ENCODE peak calls at places on chromosome 21, in four cellular contexts. J is astrocyte; K is CD8-positive, alpha-beta T cell; O is tibial nerve. T is an unnamed sample.

GRCh38 chr21:31185663-31186062 is 147.4 kb upstream of the KRTAP19-8 start:
- DNase-seq in J (no peak), K (no peak), O (no peak), T (no peak)

GRCh38 chr21:44011774-44012473 is at the start of gene TRAPPC10:
- DNase-seq in J (peak; percentile 73), K (peak; percentile 48), O (peak; percentile 61), T (peak; percentile 84)

GRCh38 chr21:29360799-29361765 is 62.4 kb downstream of the BACH1 start:
- DNase-seq in J (no peak), K (no peak), O (no peak), T (no peak)

GRCh38 chr21:30769724-30770431 is 14.7 kb upstream of the KRTAP21-1 start:
- DNase-seq in J (no peak), K (no peak), O (no peak), T (no peak)

GRCh38 chr21:26443867-26444266 is 129.2 kb downstream of the CYYR1 start:
- DNase-seq in J (peak; percentile 81), K (no peak), O (no peak), T (peak; percentile 64)

GRCh38 chr21:44052071-44052829 is 40.1 kb downstream of the TRAPPC10 start:
- DNase-seq in J (no peak), K (no peak), O (no peak), T (no peak)

GRCh38 chr21:38875694-38876492 is 70.2 kb downstream of the ETS2 start:
- DNase-seq in J (peak; percentile 59), K (no peak), O (no peak), T (peak; percentile 92)

GRCh38 chr21:20646431-20646830 is 351.8 kb upstream of the NCAM2 start:
- DNase-seq in J (no peak), K (no peak), O (no peak), T (no peak)

GRCh38 chr21:44959376-44960091 is 19.7 kb downstream of the SLX9 start:
- DNase-seq in J (no peak), K (no peak), O (no peak), T (no peak)

GRCh38 chr21:31557421-31557955 is 102.0 kb upstream of the SOD1 start:
- DNase-seq in J (no peak), K (no peak), O (no peak), T (no peak)

GRCh38 chr21:31678478-31678877 is 19.0 kb downstream of the SOD1 start:
- DNase-seq in J (no peak), K (no peak), O (no peak), T (no peak)

GRCh38 chr21:44999972-45000636 is 60.3 kb downstream of the SLX9 start:
- DNase-seq in J (no peak), K (no peak), O (no peak), T (no peak)

GRCh38 chr21:44583800-44584147 is 3.4 kb upstream of the KRTAP10-5 start:
- DNase-seq in J (no peak), K (no peak), O (no peak), T (no peak)

GRCh38 chr21:41059871-41060270 is 108.1 kb upstream of the BACE2 start:
- DNase-seq in J (peak; percentile 14), K (no peak), O (no peak), T (no peak)

GRCh38 chr21:16185766-16186165 is 456.0 kb downstream of the USP25 start:
- DNase-seq in J (no peak), K (no peak), O (no peak), T (no peak)

GRCh38 chr21:17527240-17527639 is 14.4 kb downstream of the CXADR start:
- DNase-seq in J (peak; percentile 87), K (no peak), O (no peak), T (no peak)

GRCh38 chr21:37074195-37074510 is 1.1 kb downstream of the TTC3 start:
- DNase-seq in J (no peak), K (no peak), O (no peak), T (no peak)

GRCh38 chr21:44087426-44088400 is 19.5 kb upstream of the PWP2 start:
- DNase-seq in J (no peak), K (no peak), O (no peak), T (no peak)

GRCh38 chr21:26732442-26733221 is 112.6 kb downstream of the ADAMTS1 start:
- DNase-seq in J (peak; percentile 17), K (no peak), O (peak; percentile 33), T (peak; percentile 62)

GRCh38 chr21:20728691-20729090 is 269.5 kb upstream of the NCAM2 start:
- DNase-seq in J (no peak), K (no peak), O (no peak), T (no peak)

GRCh38 chr21:41045534-41046268 is 122.3 kb upstream of the BACE2 start:
- DNase-seq in J (no peak), K (no peak), O (no peak), T (no peak)

GRCh38 chr21:43371786-43372185 is 55.1 kb downstream of the SIK1 start:
- DNase-seq in J (no peak), K (no peak), O (no peak), T (no peak)

GRCh38 chr21:37398697-37399096 is 32.1 kb downstream of the DYRK1A start:
- DNase-seq in J (no peak), K (no peak), O (no peak), T (no peak)

GRCh38 chr21:16156841-16157240 is 427.1 kb downstream of the USP25 start:
- DNase-seq in J (no peak), K (no peak), O (no peak), T (no peak)

GRCh38 chr21:39282911-39283310 is 30.5 kb downstream of the BRWD1 start:
- DNase-seq in J (no peak), K (no peak), O (no peak), T (no peak)

GRCh38 chr21:44871576-44872265 is 1.8 kb downstream of the PTTG1IP start:
- DNase-seq in J (peak; percentile 72), K (no peak), O (no peak), T (peak; percentile 80)

GRCh38 chr21:45341779-45342178 is 54.1 kb upstream of the POFUT2 start:
- DNase-seq in J (peak; percentile 44), K (no peak), O (no peak), T (no peak)

GRCh38 chr21:21851657-21852056 is 853.4 kb downstream of the NCAM2 start:
- DNase-seq in J (peak; percentile 29), K (no peak), O (no peak), T (peak; percentile 0)

GRCh38 chr21:38598413-38598812 is 100.1 kb upstream of the ERG start:
- DNase-seq in J (no peak), K (no peak), O (no peak), T (no peak)

GRCh38 chr21:43736224-43736883 is 17.4 kb downstream of the PDXK start:
- DNase-seq in J (peak; percentile 27), K (no peak), O (no peak), T (no peak)

GRCh38 chr21:26769613-26770188 is 75.5 kb downstream of the ADAMTS1 start:
- DNase-seq in J (no peak), K (no peak), O (no peak), T (peak; percentile 70)

GRCh38 chr21:28959367-28960099 is 33.1 kb downstream of the LTN1 start:
- DNase-seq in J (peak; percentile 84), K (no peak), O (no peak), T (peak; percentile 72)

GRCh38 chr21:43892984-43893535 is 28.0 kb downstream of the AGPAT3 start:
- DNase-seq in J (no peak), K (no peak), O (no peak), T (no peak)

GRCh38 chr21:30249936-30250335 is 32.8 kb downstream of the KRTAP24-1 start:
- DNase-seq in J (no peak), K (no peak), O (no peak), T (no peak)

GRCh38 chr21:16502897-16503296 is 773.1 kb downstream of the USP25 start:
- DNase-seq in J (no peak), K (no peak), O (no peak), T (no peak)

GRCh38 chr21:28737671-28738279 is 254.9 kb downstream of the LTN1 start:
- DNase-seq in J (peak; percentile 18), K (no peak), O (no peak), T (no peak)

GRCh38 chr21:38989097-38989744 is 183.5 kb downstream of the ETS2 start:
- DNase-seq in J (no peak), K (no peak), O (no peak), T (no peak)

GRCh38 chr21:45590246-45590725 is 48.0 kb upstream of the SLC19A1 start:
- DNase-seq in J (no peak), K (peak; percentile 44), O (peak; percentile 33), T (peak; percentile 42)

GRCh38 chr21:25350056-25350455 is 257.2 kb downstream of the MRPL39 start:
- DNase-seq in J (no peak), K (no peak), O (no peak), T (peak; percentile 43)
- TF ChIP-seq CTCF in J (peak; percentile 71), K (no peak), O (no peak), T (peak; percentile 68)

GRCh38 chr21:23858878-23859277 is 1748.4 kb downstream of the MRPL39 start:
- DNase-seq in J (no peak), K (no peak), O (no peak), T (no peak)
- TF ChIP-seq CTCF in J (no peak), K (no peak), O (no peak), T (no peak)

GRCh38 chr21:18725653-18726052 is 322.1 kb upstream of the TMPRSS15 start:
- DNase-seq in J (no peak), K (no peak), O (no peak), T (no peak)

GRCh38 chr21:18716578-18717138 is 313.1 kb upstream of the TMPRSS15 start:
- DNase-seq in J (no peak), K (no peak), O (no peak), T (no peak)

DNA sequence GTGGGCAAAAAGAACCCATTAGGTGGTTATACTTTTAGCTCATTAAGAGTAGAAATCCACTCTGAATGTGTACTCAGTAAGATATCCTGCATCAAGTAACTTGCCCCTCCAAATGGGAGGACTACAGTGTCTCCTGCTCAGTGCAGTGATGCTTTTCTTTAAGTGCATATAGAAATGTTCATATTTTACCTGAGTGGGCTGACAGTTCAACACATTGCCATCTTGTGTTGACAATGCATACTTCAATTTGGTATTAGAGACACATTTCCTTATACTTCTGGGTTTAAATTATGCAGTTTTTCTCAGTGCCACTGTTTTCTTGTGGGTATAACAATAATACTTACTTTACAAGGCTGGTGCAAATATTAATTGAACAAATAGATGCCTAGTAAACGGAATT is 318.6 kb upstream of the TMPRSS15 start:
- DNase-seq in J (no peak), K (no peak), O (no peak), T (no peak)
- TF ChIP-seq CTCF in J (no peak), K (no peak), O (no peak), T (no peak)

GRCh38 chr21:42309753-42310213 is 5.4 kb downstream of the TFF3 start:
- DNase-seq in J (no peak), K (peak; percentile 48), O (no peak), T (no peak)
- TF ChIP-seq CTCF in J (peak; percentile 37), K (peak; percentile 70), O (peak; percentile 69), T (peak; percentile 52)

GRCh38 chr21:33132054-33132453 is 62.1 kb downstream of the OLIG1 start:
- DNase-seq in J (no peak), K (no peak), O (no peak), T (no peak)
- TF ChIP-seq CTCF in J (no peak), K (peak; percentile 14), O (no peak), T (no peak)

GRCh38 chr21:46661211-46661625 is 25.7 kb downstream of the PRMT2 start:
- DNase-seq in J (peak; percentile 72), K (peak; percentile 17), O (peak; percentile 43), T (peak; percentile 85)
- TF ChIP-seq CTCF in J (peak; percentile 77), K (no peak), O (peak; percentile 76), T (peak; percentile 71)

GRCh38 chr21:35051287-35051818 is 2.3 kb upstream of the RUNX1 start:
- DNase-seq in J (peak; percentile 84), K (peak; percentile 68), O (peak; percentile 38), T (peak; percentile 97)
- TF ChIP-seq CTCF in J (peak; percentile 51), K (peak; percentile 58), O (peak; percentile 60), T (peak; percentile 74)

GRCh38 chr21:25283720-25284119 is 323.6 kb downstream of the MRPL39 start:
- DNase-seq in J (peak; percentile 8), K (no peak), O (no peak), T (peak; percentile 48)
- TF ChIP-seq CTCF in J (peak; percentile 19), K (no peak), O (no peak), T (peak; percentile 59)

T was measured in AG10803.